ENCODE peak calls at places on chromosomes 6 and 20, in seven cellular contexts. One of them, this sample, is unnamed.

GRCh38 chr6:109336221-109336955 is 45.9 kb downstream of the CD164 start:
- DNase-seq in neural progenitor cell: no peak
- DNase-seq in upper lobe of left lung: no peak
- DNase-seq in lower lobe of right lung: no peak
- DNase-seq in prostate gland: peak; percentile 82
- DNase-seq in heart left ventricle: no peak
- DNase-seq in IMR-90: peak; percentile 56
- DNase-seq in this sample: no peak

GRCh38 chr20:10060223-10060622 is 25.4 kb downstream of the ANKEF1 start:
- DNase-seq in neural progenitor cell: no peak
- DNase-seq in upper lobe of left lung: no peak
- DNase-seq in lower lobe of right lung: no peak
- DNase-seq in prostate gland: no peak
- DNase-seq in heart left ventricle: no peak
- DNase-seq in IMR-90: no peak
- DNase-seq in this sample: no peak

GRCh38 chr6:169101981-169102380 is 151.7 kb downstream of the THBS2 start:
- DNase-seq in neural progenitor cell: no peak
- DNase-seq in upper lobe of left lung: no peak
- DNase-seq in lower lobe of right lung: no peak
- DNase-seq in prostate gland: no peak
- DNase-seq in heart left ventricle: no peak
- DNase-seq in IMR-90: peak; percentile 37
- DNase-seq in this sample: no peak

GRCh38 chr6:27862396-27863061 is 49.7 kb downstream of the OR2B2 start:
- DNase-seq in neural progenitor cell: no peak
- DNase-seq in upper lobe of left lung: no peak
- DNase-seq in lower lobe of right lung: no peak
- DNase-seq in prostate gland: no peak
- DNase-seq in heart left ventricle: no peak
- DNase-seq in IMR-90: peak; percentile 33
- DNase-seq in this sample: no peak

GRCh38 chr6:111579816-111580215 is 25.9 kb downstream of the TRAF3IP2 start:
- DNase-seq in neural progenitor cell: no peak
- DNase-seq in upper lobe of left lung: no peak
- DNase-seq in lower lobe of right lung: no peak
- DNase-seq in prostate gland: no peak
- DNase-seq in heart left ventricle: no peak
- DNase-seq in IMR-90: no peak
- DNase-seq in this sample: no peak

GRCh38 chr6:21900730-21901129 is 307.2 kb downstream of the SOX4 start:
- DNase-seq in neural progenitor cell: no peak
- DNase-seq in upper lobe of left lung: no peak
- DNase-seq in lower lobe of right lung: no peak
- DNase-seq in prostate gland: no peak
- DNase-seq in heart left ventricle: no peak
- DNase-seq in IMR-90: peak; percentile 90
- DNase-seq in this sample: no peak

GRCh38 chr6:139296927-139297326 is 5.1 kb upstream of the TXLNB start:
- DNase-seq in neural progenitor cell: no peak
- DNase-seq in upper lobe of left lung: no peak
- DNase-seq in lower lobe of right lung: no peak
- DNase-seq in prostate gland: no peak
- DNase-seq in heart left ventricle: no peak
- DNase-seq in IMR-90: peak; percentile 69
- DNase-seq in this sample: no peak

GRCh38 chr6:5085638-5086293 is 625 bp downstream of the PPP1R3G start:
- DNase-seq in neural progenitor cell: peak; percentile 73
- DNase-seq in upper lobe of left lung: peak; percentile 88
- DNase-seq in lower lobe of right lung: no peak
- DNase-seq in prostate gland: no peak
- DNase-seq in heart left ventricle: peak; percentile 50
- DNase-seq in IMR-90: peak; percentile 30
- DNase-seq in this sample: no peak

GRCh38 chr6:31814677-31815024 is 432 bp downstream of the HSPA1L start:
- DNase-seq in neural progenitor cell: peak; percentile 96
- DNase-seq in upper lobe of left lung: no peak
- DNase-seq in lower lobe of right lung: peak; percentile 95
- DNase-seq in prostate gland: peak; percentile 98
- DNase-seq in heart left ventricle: peak; percentile 98
- DNase-seq in IMR-90: peak; percentile 97
- DNase-seq in this sample: peak; percentile 80

GRCh38 chr20:58393299-58393698 is 4.3 kb downstream of the VAPB start:
- DNase-seq in neural progenitor cell: no peak
- DNase-seq in upper lobe of left lung: no peak
- DNase-seq in lower lobe of right lung: no peak
- DNase-seq in prostate gland: no peak
- DNase-seq in heart left ventricle: no peak
- DNase-seq in IMR-90: peak; percentile 55
- DNase-seq in this sample: no peak

GRCh38 chr6:139240161-139241010 is 51.4 kb downstream of the TXLNB start:
- DNase-seq in neural progenitor cell: no peak
- DNase-seq in upper lobe of left lung: no peak
- DNase-seq in lower lobe of right lung: no peak
- DNase-seq in prostate gland: peak; percentile 78
- DNase-seq in heart left ventricle: peak; percentile 28
- DNase-seq in IMR-90: peak; percentile 96
- DNase-seq in this sample: no peak

GRCh38 chr6:155341130-155341828 is 27.0 kb upstream of the TFB1M start:
- DNase-seq in neural progenitor cell: no peak
- DNase-seq in upper lobe of left lung: no peak
- DNase-seq in lower lobe of right lung: no peak
- DNase-seq in prostate gland: no peak
- DNase-seq in heart left ventricle: no peak
- DNase-seq in IMR-90: peak; percentile 74
- DNase-seq in this sample: no peak

GRCh38 chr6:132495604-132496079 is 17.3 kb downstream of the STX7 start:
- DNase-seq in neural progenitor cell: no peak
- DNase-seq in upper lobe of left lung: no peak
- DNase-seq in lower lobe of right lung: no peak
- DNase-seq in prostate gland: no peak
- DNase-seq in heart left ventricle: no peak
- DNase-seq in IMR-90: no peak
- DNase-seq in this sample: no peak

GRCh38 chr6:78150425-78150824 is 497.6 kb downstream of the MEI4 start:
- DNase-seq in neural progenitor cell: no peak
- DNase-seq in upper lobe of left lung: no peak
- DNase-seq in lower lobe of right lung: no peak
- DNase-seq in prostate gland: no peak
- DNase-seq in heart left ventricle: no peak
- DNase-seq in IMR-90: no peak
- DNase-seq in this sample: no peak

GRCh38 chr20:25049261-25050060 is 8.5 kb downstream of the ACSS1 start:
- DNase-seq in neural progenitor cell: no peak
- DNase-seq in upper lobe of left lung: no peak
- DNase-seq in lower lobe of right lung: no peak
- DNase-seq in prostate gland: no peak
- DNase-seq in heart left ventricle: peak; percentile 27
- DNase-seq in IMR-90: no peak
- DNase-seq in this sample: no peak

GRCh38 chr6:5999688-6000608 is 6.8 kb downstream of the NRN1 start:
- DNase-seq in neural progenitor cell: peak; percentile 51
- DNase-seq in upper lobe of left lung: peak; percentile 34
- DNase-seq in lower lobe of right lung: no peak
- DNase-seq in prostate gland: no peak
- DNase-seq in heart left ventricle: no peak
- DNase-seq in IMR-90: no peak
- DNase-seq in this sample: no peak

GRCh38 chr20:45012682-45013302 is 46.5 kb downstream of the STK4 start:
- DNase-seq in neural progenitor cell: no peak
- DNase-seq in upper lobe of left lung: no peak
- DNase-seq in lower lobe of right lung: no peak
- DNase-seq in prostate gland: no peak
- DNase-seq in heart left ventricle: no peak
- DNase-seq in IMR-90: peak; percentile 57
- DNase-seq in this sample: no peak

GRCh38 chr6:30955367-30956042 is 14.7 kb downstream of the MUCL3 start:
- DNase-seq in neural progenitor cell: peak; percentile 86
- DNase-seq in upper lobe of left lung: peak; percentile 93
- DNase-seq in lower lobe of right lung: peak; percentile 86
- DNase-seq in prostate gland: no peak
- DNase-seq in heart left ventricle: peak; percentile 81
- DNase-seq in IMR-90: peak; percentile 4
- DNase-seq in this sample: no peak

GRCh38 chr20:20369353-20370086 is 1.6 kb downstream of the INSM1 start:
- DNase-seq in neural progenitor cell: peak; percentile 65
- DNase-seq in upper lobe of left lung: peak; percentile 82
- DNase-seq in lower lobe of right lung: no peak
- DNase-seq in prostate gland: no peak
- DNase-seq in heart left ventricle: no peak
- DNase-seq in IMR-90: no peak
- DNase-seq in this sample: no peak

GRCh38 chr6:37691904-37692806 is 5.5 kb downstream of the MDGA1 start:
- DNase-seq in neural progenitor cell: peak; percentile 81
- DNase-seq in upper lobe of left lung: peak; percentile 94
- DNase-seq in lower lobe of right lung: peak; percentile 77
- DNase-seq in prostate gland: peak; percentile 59
- DNase-seq in heart left ventricle: peak; percentile 68
- DNase-seq in IMR-90: peak; percentile 58
- DNase-seq in this sample: peak; percentile 67

GRCh38 chr6:37689356-37689755 is 8.3 kb downstream of the MDGA1 start:
- DNase-seq in neural progenitor cell: no peak
- DNase-seq in upper lobe of left lung: no peak
- DNase-seq in lower lobe of right lung: no peak
- DNase-seq in prostate gland: no peak
- DNase-seq in heart left ventricle: no peak
- DNase-seq in IMR-90: peak; percentile 55
- DNase-seq in this sample: no peak

GRCh38 chr6:37690964-37691735 is 6.5 kb downstream of the MDGA1 start:
- DNase-seq in neural progenitor cell: no peak
- DNase-seq in upper lobe of left lung: no peak
- DNase-seq in lower lobe of right lung: no peak
- DNase-seq in prostate gland: no peak
- DNase-seq in heart left ventricle: no peak
- DNase-seq in IMR-90: peak; percentile 69
- DNase-seq in this sample: no peak

GRCh38 chr6:37684801-37685200 is 12.9 kb downstream of the MDGA1 start:
- DNase-seq in neural progenitor cell: no peak
- DNase-seq in upper lobe of left lung: no peak
- DNase-seq in lower lobe of right lung: no peak
- DNase-seq in prostate gland: no peak
- DNase-seq in heart left ventricle: no peak
- DNase-seq in IMR-90: no peak
- DNase-seq in this sample: no peak

GRCh38 chr6:37688088-37688850 is 9.4 kb downstream of the MDGA1 start:
- DNase-seq in neural progenitor cell: no peak
- DNase-seq in upper lobe of left lung: no peak
- DNase-seq in lower lobe of right lung: no peak
- DNase-seq in prostate gland: no peak
- DNase-seq in heart left ventricle: no peak
- DNase-seq in IMR-90: no peak
- DNase-seq in this sample: no peak
- H3K27ac ChIP-seq in neural progenitor cell: no peak overlapping the region
- H3K27ac ChIP-seq in upper lobe of left lung: no peak overlapping the region
- H3K27ac ChIP-seq in lower lobe of right lung: no peak overlapping the region
- H3K27ac ChIP-seq in prostate gland: no peak overlapping the region
- H3K27ac ChIP-seq in heart left ventricle: no peak overlapping the region
- H3K27ac ChIP-seq in IMR-90: no peak overlapping the region
- H3K27ac ChIP-seq in this sample: no peak overlapping the region

GRCh38 chr6:158813032-158813431 is 6.1 kb downstream of the EZR start:
- DNase-seq in neural progenitor cell: no peak
- DNase-seq in upper lobe of left lung: no peak
- DNase-seq in lower lobe of right lung: no peak
- DNase-seq in prostate gland: no peak
- DNase-seq in heart left ventricle: no peak
- DNase-seq in IMR-90: no peak
- DNase-seq in this sample: no peak
- H3K27ac ChIP-seq in neural progenitor cell: no peak overlapping the region
- H3K27ac ChIP-seq in upper lobe of left lung: peak overlapping the region; percentile 45
- H3K27ac ChIP-seq in lower lobe of right lung: peak overlapping the region; percentile 97
- H3K27ac ChIP-seq in prostate gland: no peak overlapping the region
- H3K27ac ChIP-seq in heart left ventricle: no peak overlapping the region
- H3K27ac ChIP-seq in IMR-90: no peak overlapping the region
- H3K27ac ChIP-seq in this sample: no peak overlapping the region

GRCh38 chr6:123768939-123769338 is 34.7 kb upstream of the NKAIN2 start:
- DNase-seq in neural progenitor cell: no peak
- DNase-seq in upper lobe of left lung: no peak
- DNase-seq in lower lobe of right lung: no peak
- DNase-seq in prostate gland: no peak
- DNase-seq in heart left ventricle: no peak
- DNase-seq in IMR-90: no peak
- DNase-seq in this sample: no peak

GRCh38 chr6:123769431-123769830 is 34.2 kb upstream of the NKAIN2 start:
- DNase-seq in neural progenitor cell: no peak
- DNase-seq in upper lobe of left lung: no peak
- DNase-seq in lower lobe of right lung: no peak
- DNase-seq in prostate gland: no peak
- DNase-seq in heart left ventricle: no peak
- DNase-seq in IMR-90: no peak
- DNase-seq in this sample: no peak

GRCh38 chr6:123770247-123770949 is 33.3 kb upstream of the NKAIN2 start:
- DNase-seq in neural progenitor cell: no peak
- DNase-seq in upper lobe of left lung: no peak
- DNase-seq in lower lobe of right lung: no peak
- DNase-seq in prostate gland: no peak
- DNase-seq in heart left ventricle: no peak
- DNase-seq in IMR-90: no peak
- DNase-seq in this sample: no peak

GRCh38 chr6:123771126-123771525 is 32.5 kb upstream of the NKAIN2 start:
- DNase-seq in neural progenitor cell: no peak
- DNase-seq in upper lobe of left lung: no peak
- DNase-seq in lower lobe of right lung: no peak
- DNase-seq in prostate gland: no peak
- DNase-seq in heart left ventricle: no peak
- DNase-seq in IMR-90: no peak
- DNase-seq in this sample: no peak
- H3K27ac ChIP-seq in neural progenitor cell: no peak overlapping the region
- H3K27ac ChIP-seq in upper lobe of left lung: no peak overlapping the region
- H3K27ac ChIP-seq in lower lobe of right lung: no peak overlapping the region
- H3K27ac ChIP-seq in prostate gland: no peak overlapping the region
- H3K27ac ChIP-seq in heart left ventricle: no peak overlapping the region
- H3K27ac ChIP-seq in IMR-90: no peak overlapping the region
- H3K27ac ChIP-seq in this sample: no peak overlapping the region

GRCh38 chr20:51019598-51020592 is 3.0 kb downstream of the KCNG1 start:
- DNase-seq in neural progenitor cell: no peak
- DNase-seq in upper lobe of left lung: no peak
- DNase-seq in lower lobe of right lung: no peak
- DNase-seq in prostate gland: no peak
- DNase-seq in heart left ventricle: no peak
- DNase-seq in IMR-90: no peak
- DNase-seq in this sample: no peak

GRCh38 chr20:51017313-51017712 is 5.6 kb downstream of the KCNG1 start:
- DNase-seq in neural progenitor cell: no peak
- DNase-seq in upper lobe of left lung: no peak
- DNase-seq in lower lobe of right lung: no peak
- DNase-seq in prostate gland: no peak
- DNase-seq in heart left ventricle: no peak
- DNase-seq in IMR-90: no peak
- DNase-seq in this sample: no peak

GRCh38 chr20:51013577-51014330 is 9.2 kb downstream of the KCNG1 start:
- DNase-seq in neural progenitor cell: no peak
- DNase-seq in upper lobe of left lung: no peak
- DNase-seq in lower lobe of right lung: no peak
- DNase-seq in prostate gland: no peak
- DNase-seq in heart left ventricle: no peak
- DNase-seq in IMR-90: no peak
- DNase-seq in this sample: no peak

GRCh38 chr20:51014797-51015722 is 7.8 kb downstream of the KCNG1 start:
- DNase-seq in neural progenitor cell: peak; percentile 85
- DNase-seq in upper lobe of left lung: peak; percentile 29
- DNase-seq in lower lobe of right lung: no peak
- DNase-seq in prostate gland: peak; percentile 38
- DNase-seq in heart left ventricle: no peak
- DNase-seq in IMR-90: peak; percentile 73
- DNase-seq in this sample: no peak

GRCh38 chr20:51016521-51016920 is 6.4 kb downstream of the KCNG1 start:
- DNase-seq in neural progenitor cell: no peak
- DNase-seq in upper lobe of left lung: no peak
- DNase-seq in lower lobe of right lung: no peak
- DNase-seq in prostate gland: no peak
- DNase-seq in heart left ventricle: no peak
- DNase-seq in IMR-90: no peak
- DNase-seq in this sample: no peak
- H3K27ac ChIP-seq in neural progenitor cell: no peak overlapping the region
- H3K27ac ChIP-seq in upper lobe of left lung: no peak overlapping the region
- H3K27ac ChIP-seq in lower lobe of right lung: no peak overlapping the region
- H3K27ac ChIP-seq in prostate gland: no peak overlapping the region
- H3K27ac ChIP-seq in heart left ventricle: no peak overlapping the region
- H3K27ac ChIP-seq in IMR-90: no peak overlapping the region
- H3K27ac ChIP-seq in this sample: no peak overlapping the region